ENCODE peak calls at places on chromosomes 2 and 18, in seven cellular contexts. M is neuronal stem cell, T is IMR-90, I is mesendoderm, X is H9, C is trophoblast cell, G is H1. Z is an unnamed sample.

GRCh38 chr2:32711219-32711618 is 83.4 kb downstream of the TTC27 start:
- DNase-seq in M (no peak), T (peak), I (no peak), X (no peak), C (no peak), G (no peak), Z (peak)

GRCh38 chr2:219350215-219350937 is 17.8 kb upstream of the RESP18 start:
- DNase-seq in M (no peak), T (peak), I (no peak), X (no peak), C (no peak), G (no peak), Z (no peak)

GRCh38 chr2:88668862-88669261 is 22.6 kb upstream of the RPIA start:
- DNase-seq in M (no peak), T (no peak), I (no peak), X (no peak), C (no peak), G (no peak), Z (no peak)

GRCh38 chr2:190996338-190996946 is 17.5 kb downstream of the STAT1 start:
- DNase-seq in M (peak), T (peak), I (peak), X (peak), C (no peak), G (no peak), Z (peak)

GRCh38 chr2:108855194-108855593 is 68.6 kb downstream of the CCDC138 start:
- DNase-seq in M (no peak), T (peak), I (no peak), X (no peak), C (no peak), G (no peak), Z (no peak)

GRCh38 chr2:119117891-119118882 is 40.4 kb downstream of the C1QL2 start:
- DNase-seq in M (no peak), T (no peak), I (no peak), X (peak), C (no peak), G (no peak), Z (no peak)

GRCh38 chr2:150212722-150213171 is 274.7 kb downstream of the RND3 start:
- DNase-seq in M (no peak), T (peak), I (no peak), X (no peak), C (no peak), G (no peak), Z (peak)

GRCh38 chr18:59669872-59670657 is 27.2 kb downstream of the CCBE1 start:
- DNase-seq in M (no peak), T (peak), I (no peak), X (no peak), C (no peak), G (no peak), Z (peak)

GRCh38 chr2:221573430-221574230 is 1.5 kb upstream of the EPHA4 start:
- DNase-seq in M (peak), T (peak), I (peak), X (peak), C (peak), G (no peak), Z (peak)

GRCh38 chr2:119366161-119366648 is 429 bp downstream of the C2orf76 start:
- DNase-seq in M (no peak), T (peak), I (no peak), X (no peak), C (no peak), G (no peak), Z (peak)

GRCh38 chr18:26565514-26565913 is 17.2 kb upstream of the KCTD1 start:
- DNase-seq in M (no peak), T (no peak), I (no peak), X (no peak), C (no peak), G (no peak), Z (no peak)

GRCh38 chr2:112150447-112150846 is 12.3 kb downstream of the FBLN7 start:
- DNase-seq in M (no peak), T (peak), I (peak), X (no peak), C (peak), G (no peak), Z (peak)

GRCh38 chr2:158998486-158999248 is 30.2 kb downstream of the TANC1 start:
- DNase-seq in M (no peak), T (peak), I (no peak), X (no peak), C (no peak), G (no peak), Z (peak)

GRCh38 chr2:32632089-32632488 is 4.2 kb downstream of the TTC27 start:
- DNase-seq in M (no peak), T (peak), I (peak), X (no peak), C (no peak), G (no peak), Z (peak)

GRCh38 chr2:2016912-2017311 is 272.6 kb upstream of the PXDN start:
- DNase-seq in M (no peak), T (no peak), I (no peak), X (no peak), C (no peak), G (no peak), Z (no peak)

GRCh38 chr2:232137748-232138147 is 176.2 kb downstream of the DIS3L2 start:
- DNase-seq in M (no peak), T (no peak), I (no peak), X (no peak), C (no peak), G (no peak), Z (peak)

GRCh38 chr18:22346968-22347611 is 70.6 kb downstream of the CTAGE1 start:
- DNase-seq in M (peak), T (peak), I (peak), X (peak), C (peak), G (no peak), Z (peak)

GRCh38 chr18:76354348-76354747 is 140.7 kb downstream of the ZNF516 start:
- DNase-seq in M (no peak), T (peak), I (no peak), X (no peak), C (no peak), G (no peak), Z (peak)

GRCh38 chr18:76350134-76351025 is 144.7 kb downstream of the ZNF516 start:
- DNase-seq in M (no peak), T (no peak), I (no peak), X (peak), C (no peak), G (no peak), Z (no peak)

GRCh38 chr18:76353046-76353445 is 142.0 kb downstream of the ZNF516 start:
- DNase-seq in M (no peak), T (no peak), I (no peak), X (no peak), C (no peak), G (no peak), Z (no peak)

GRCh38 chr18:76351961-76352581 is 143.0 kb downstream of the ZNF516 start:
- DNase-seq in M (no peak), T (peak), I (peak), X (peak), C (no peak), G (no peak), Z (peak)

GRCh38 chr18:76353500-76353899 is 141.5 kb downstream of the ZNF516 start:
- DNase-seq in M (no peak), T (no peak), I (no peak), X (no peak), C (no peak), G (no peak), Z (no peak)
- H3K4ac ChIP-seq in M (no peak), T (no peak), I (no peak), X (no peak), C (no peak), G (no peak), Z (no peak)

DNA sequence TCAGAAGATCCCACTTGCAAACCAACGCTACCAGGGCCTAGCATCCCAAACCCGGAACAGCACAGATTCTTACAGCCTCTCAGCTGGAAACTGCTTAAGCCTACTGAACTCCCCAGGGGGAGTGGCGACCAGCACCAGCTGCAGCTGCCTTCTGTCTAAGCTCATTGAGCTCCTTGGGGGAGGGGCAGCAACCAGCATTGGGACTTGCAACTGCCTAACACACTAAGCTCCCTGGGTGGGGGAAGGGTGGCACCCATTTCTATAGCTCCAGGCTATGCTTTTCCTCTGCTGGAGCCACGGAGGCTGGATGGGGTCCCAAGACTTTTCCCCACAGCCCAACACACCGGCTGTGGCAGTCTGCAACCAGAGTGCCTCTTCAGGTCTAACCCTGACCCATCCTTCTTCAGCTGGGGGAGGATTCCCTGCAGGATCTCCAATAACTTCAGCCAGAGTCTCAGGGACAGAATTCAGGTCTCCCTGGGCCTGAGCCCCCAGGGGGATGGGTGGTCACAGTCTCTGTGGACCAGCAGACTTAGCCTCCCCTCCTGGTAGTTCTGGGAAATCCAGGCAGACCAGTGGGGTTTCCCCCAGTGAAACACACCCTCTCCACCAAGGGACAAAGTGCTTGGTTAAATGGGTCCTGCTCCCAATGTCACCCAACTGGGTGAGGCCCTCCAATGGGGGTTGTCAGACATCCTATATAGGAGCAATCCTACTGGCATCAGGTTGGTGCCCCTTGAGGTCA is 45.9 kb upstream of the ITGA4 start:
- DNase-seq in M (peak), T (no peak), I (peak), X (peak), C (peak), G (peak), Z (peak)
- H3K4ac ChIP-seq in M (no peak), T (no peak), I (no peak), X (no peak), C (no peak), G (no peak), Z (peak)

GRCh38 chr2:182503886-182504285 is 77.0 kb upstream of the PDE1A start:
- DNase-seq in M (no peak), T (peak), I (no peak), X (no peak), C (no peak), G (no peak), Z (peak)
- H3K4ac ChIP-seq in M (no peak), T (no peak), I (no peak), X (no peak), C (no peak), G (no peak), Z (no peak)

DNA sequence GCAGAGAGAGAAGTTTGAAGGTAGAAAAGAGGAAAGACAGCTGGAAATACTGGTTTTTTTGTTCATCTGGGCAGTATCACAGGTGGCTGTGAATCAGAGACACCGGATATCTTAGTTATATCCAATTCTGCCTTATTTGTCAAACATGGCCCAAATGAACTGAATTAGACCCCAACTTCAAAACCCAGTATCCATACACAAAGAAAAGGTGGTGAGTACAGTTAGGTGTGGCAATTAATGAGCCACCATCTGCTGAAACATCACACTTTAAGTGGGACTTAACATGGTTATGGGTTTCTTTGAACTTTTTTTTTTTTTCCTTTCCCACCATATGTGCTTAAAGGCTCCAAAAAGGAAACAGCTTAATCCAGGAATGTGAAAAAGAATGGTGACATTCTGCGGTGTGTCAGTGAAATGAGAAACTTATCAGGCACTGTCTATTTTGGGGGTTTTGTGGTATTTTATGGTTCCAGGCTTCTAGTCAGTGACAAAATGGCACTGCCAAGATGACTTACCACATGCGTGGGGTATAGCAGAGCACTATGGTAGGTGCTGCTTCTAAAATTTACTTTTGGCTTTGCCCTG is 5.0 kb upstream of the TMEM178A start:
- DNase-seq in M (no peak), T (no peak), I (no peak), X (no peak), C (no peak), G (no peak), Z (peak)
- H3K4ac ChIP-seq in M (no peak), T (peak), I (no peak), X (no peak), C (no peak), G (no peak), Z (no peak)

GRCh38 chr18:2857491-2858063 is 10.8 kb downstream of the EMILIN2 start:
- DNase-seq in M (no peak), T (peak), I (peak), X (no peak), C (peak), G (no peak), Z (peak)
- H3K4ac ChIP-seq in M (no peak), T (no peak), I (no peak), X (no peak), C (no peak), G (no peak), Z (no peak)

DNA sequence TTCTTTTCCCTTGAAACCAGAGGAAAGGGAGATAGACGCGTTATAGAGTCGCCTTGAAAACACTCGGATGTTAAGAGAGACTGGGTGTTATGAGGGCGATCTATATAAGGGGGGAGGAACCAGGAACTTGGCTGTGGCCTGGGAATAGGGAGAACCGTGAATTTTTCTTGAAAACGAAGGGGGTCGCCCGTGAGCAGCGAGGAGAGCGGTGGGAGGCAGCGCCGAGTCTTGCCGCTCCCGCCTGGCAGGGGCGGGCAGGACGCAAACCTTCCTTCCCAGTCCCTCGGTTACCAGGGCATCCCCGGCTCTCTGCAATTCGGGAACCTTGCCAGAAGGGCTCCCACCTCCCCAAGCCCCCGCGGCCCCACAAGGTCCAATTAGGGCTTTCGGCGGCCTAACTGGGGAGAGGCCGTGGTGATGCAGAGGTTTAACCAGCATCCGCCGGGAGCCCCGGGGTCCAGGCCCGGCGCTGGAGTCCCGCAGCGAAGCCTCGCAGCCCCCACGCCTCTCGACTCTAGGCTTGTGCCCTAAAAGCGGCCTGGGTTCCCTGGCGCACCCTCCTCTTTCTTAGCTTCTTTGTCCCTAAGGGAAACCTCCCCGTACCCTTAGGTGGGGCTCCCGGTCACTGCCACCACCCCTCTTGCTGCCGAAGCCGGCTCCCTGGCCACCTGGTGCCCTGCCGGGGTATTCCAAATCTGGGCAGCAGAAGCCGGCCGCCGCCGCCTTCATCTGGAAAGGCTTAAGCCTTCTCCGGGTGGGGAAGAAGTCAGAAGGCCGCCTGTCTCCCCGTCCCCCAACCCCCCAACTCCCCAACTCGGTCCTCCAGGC is 708 bp upstream of the FHOD3 start:
- DNase-seq in M (peak), T (peak), I (peak), X (peak), C (peak), G (peak), Z (peak)
- H3K4ac ChIP-seq in M (no peak), T (peak), I (no peak), X (no peak), C (peak), G (no peak), Z (no peak)

GRCh38 chr2:37997629-37998028 is 72.5 kb downstream of the RMDN2 start:
- DNase-seq in M (no peak), T (no peak), I (no peak), X (no peak), C (no peak), G (no peak), Z (no peak)

GRCh38 chr2:37992631-37993030 is 67.5 kb downstream of the RMDN2 start:
- DNase-seq in M (no peak), T (no peak), I (no peak), X (no peak), C (no peak), G (no peak), Z (no peak)

DNA sequence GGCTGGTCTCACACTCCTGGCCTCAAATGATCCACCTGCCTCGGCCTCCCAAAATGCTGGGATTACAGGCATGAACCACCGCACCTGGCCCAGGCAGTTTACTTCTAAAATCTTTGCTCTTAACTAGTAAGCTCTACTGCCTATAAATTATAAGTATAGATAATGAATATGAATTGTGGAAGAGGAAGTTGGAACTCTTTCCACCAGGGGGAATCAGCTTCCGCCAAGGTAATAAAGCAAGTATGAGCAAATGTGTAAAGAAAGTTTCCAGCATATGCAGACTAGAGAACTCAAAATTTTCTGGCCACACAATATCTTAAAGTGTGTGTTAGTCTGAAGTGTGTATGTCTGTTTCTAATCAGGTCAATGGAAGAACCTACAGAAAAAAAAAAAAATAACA is 68.0 kb downstream of the RMDN2 start:
- DNase-seq in M (no peak), T (peak), I (peak), X (no peak), C (no peak), G (no peak), Z (peak)
- H3K4ac ChIP-seq in M (no peak), T (no peak), I (no peak), X (no peak), C (no peak), G (no peak), Z (no peak)

GRCh38 chr2:65351948-65352595 is 80.3 kb downstream of the SPRED2 start:
- DNase-seq in M (no peak), T (no peak), I (no peak), X (no peak), C (no peak), G (no peak), Z (no peak)
- H3K4ac ChIP-seq in M (no peak), T (no peak), I (no peak), X (no peak), C (no peak), G (no peak), Z (no peak)

Z was measured in mesenchymal stem cell.